ENCODE peak calls at places on chromosomes 16 and 17, in four cellular contexts. J is IMR-90, G is H9, B is mesenchymal stem cell. S is an unnamed sample.

GRCh38 chr17:70378005-70378404 is 208.7 kb downstream of the KCNJ2 start:
- DNase-seq in J (no peak), G (no peak), B (peak), S (no peak)

GRCh38 chr17:33862772-33863602 is 392.1 kb upstream of the CCL2 start:
- DNase-seq in J (no peak), G (no peak), B (no peak), S (no peak)

GRCh38 chr17:15502315-15503112 is 35.1 kb upstream of the CDRT4 start:
- DNase-seq in J (peak), G (peak), B (peak), S (peak)

GRCh38 chr16:66687906-66688625 is 8.5 kb downstream of the CMTM4 start:
- DNase-seq in J (no peak), G (no peak), B (no peak), S (no peak)

GRCh38 chr17:56754523-56755208 is 79.1 kb downstream of the C17orf67 start:
- DNase-seq in J (peak), G (no peak), B (peak), S (no peak)

GRCh38 chr17:55959756-55960155 is 193.5 kb upstream of the ANKFN1 start:
- DNase-seq in J (no peak), G (no peak), B (no peak), S (no peak)

GRCh38 chr16:65070831-65071230 is 51.0 kb downstream of the CDH11 start:
- DNase-seq in J (peak), G (peak), B (peak), S (peak)

GRCh38 chr16:87930456-87930855 is 5.9 kb downstream of the CA5A start:
- DNase-seq in J (no peak), G (peak), B (peak), S (no peak)

GRCh38 chr17:49403514-49404289 is 11.0 kb downstream of the PHB1 start:
- DNase-seq in J (no peak), G (no peak), B (no peak), S (no peak)

GRCh38 chr16:87723224-87723619 is 42.6 kb downstream of the KLHDC4 start:
- DNase-seq in J (peak), G (no peak), B (peak), S (no peak)

GRCh38 chr16:67006930-67007658 is 18.7 kb downstream of the CES4A start:
- DNase-seq in J (peak), G (no peak), B (peak), S (no peak)

GRCh38 chr17:59149841-59150511 is 5.0 kb downstream of the SKA2 start:
- DNase-seq in J (no peak), G (no peak), B (no peak), S (no peak)

GRCh38 chr16:65576631-65577030 is 454.8 kb upstream of the CDH11 start:
- DNase-seq in J (no peak), G (peak), B (no peak), S (no peak)

GRCh38 chr17:29148257-29148789 is 31.9 kb downstream of the MYO18A start:
- DNase-seq in J (no peak), G (no peak), B (no peak), S (no peak)

GRCh38 chr16:3058173-3059030 is 7.0 kb upstream of the IL32 start:
- DNase-seq in J (no peak), G (peak), B (peak), S (peak)

GRCh38 chr17:67390006-67390645 is 13.0 kb downstream of the PITPNC1 start:
- DNase-seq in J (peak), G (no peak), B (no peak), S (no peak)

DNA sequence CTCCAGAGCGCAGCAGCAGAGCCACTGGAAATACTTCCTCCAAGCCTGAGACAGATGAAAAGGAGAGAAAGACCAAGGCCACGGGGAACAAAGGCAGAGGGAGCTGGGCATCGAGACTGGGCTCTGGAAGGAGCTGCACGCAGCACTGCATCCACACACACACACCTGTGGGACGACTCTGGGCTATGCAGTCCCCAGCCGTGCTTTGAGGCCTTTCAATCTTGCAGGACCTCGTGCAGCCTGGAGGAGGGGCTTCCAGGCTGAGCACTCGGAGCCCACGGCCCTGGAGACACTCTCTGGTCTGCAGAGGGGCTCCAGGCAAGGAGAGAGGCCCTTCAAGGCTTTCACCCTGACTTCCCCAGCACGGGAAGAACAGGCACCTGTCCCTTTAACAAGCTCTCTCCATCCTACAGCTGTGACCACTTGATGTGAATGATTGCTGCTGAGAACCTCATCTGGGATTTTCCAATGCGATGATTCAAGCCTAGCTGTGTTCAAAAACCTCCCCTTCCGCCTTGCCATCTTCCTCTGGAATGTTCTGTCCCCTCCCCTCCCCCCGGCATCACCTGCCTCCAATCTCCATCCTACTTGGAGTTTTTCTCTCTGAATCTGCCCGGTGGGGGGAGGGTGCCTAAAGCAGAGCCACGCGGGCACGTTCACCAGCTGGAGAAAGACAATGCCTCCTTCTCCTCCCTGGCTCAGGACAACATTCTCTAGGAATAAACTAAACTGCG is 37.5 kb downstream of the RBFOX3 start:
- DNase-seq in J (no peak), G (no peak), B (peak), S (no peak)
- H4K91ac ChIP-seq in J (no peak), G (no peak), B (no peak), S (peak)

DNA sequence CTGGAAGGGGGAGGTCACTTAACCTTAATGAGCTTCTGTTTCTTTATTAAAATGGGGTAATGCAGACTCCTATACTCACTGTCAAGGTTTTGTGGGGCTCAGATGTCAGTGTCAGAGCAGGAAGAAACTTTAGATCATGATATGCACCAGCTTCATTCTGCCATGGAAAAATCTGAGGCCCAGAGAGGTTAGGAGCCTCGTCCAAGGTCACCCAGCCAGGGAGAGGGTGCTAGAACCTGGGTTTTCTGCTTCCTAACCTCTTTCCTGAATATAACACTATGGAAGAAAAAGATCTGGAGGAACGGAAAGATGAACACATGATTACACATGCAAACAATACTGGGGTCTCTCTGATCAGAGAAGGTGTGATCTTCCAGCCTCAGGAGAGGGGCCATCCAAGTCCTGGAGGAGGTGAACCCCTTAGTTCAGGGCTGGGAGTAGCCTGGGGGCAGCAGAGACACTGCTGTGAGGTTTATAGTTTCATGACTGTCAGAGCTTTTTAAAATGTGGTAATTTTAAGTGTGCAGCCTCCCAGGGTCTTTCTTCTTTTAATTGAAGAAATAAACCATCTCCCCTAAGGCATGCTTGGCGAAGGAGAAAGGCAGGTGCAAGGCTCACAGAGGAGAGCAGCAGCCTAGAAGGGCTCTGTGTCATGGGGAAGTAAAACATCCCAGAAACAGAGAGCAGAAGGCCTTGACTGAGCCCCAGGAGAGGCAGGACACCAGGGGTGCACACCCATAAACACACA is 10.2 kb upstream of the MEOX1 start:
- DNase-seq in J (no peak), G (no peak), B (no peak), S (no peak)
- H4K91ac ChIP-seq in J (no peak), G (no peak), B (no peak), S (no peak)

DNA sequence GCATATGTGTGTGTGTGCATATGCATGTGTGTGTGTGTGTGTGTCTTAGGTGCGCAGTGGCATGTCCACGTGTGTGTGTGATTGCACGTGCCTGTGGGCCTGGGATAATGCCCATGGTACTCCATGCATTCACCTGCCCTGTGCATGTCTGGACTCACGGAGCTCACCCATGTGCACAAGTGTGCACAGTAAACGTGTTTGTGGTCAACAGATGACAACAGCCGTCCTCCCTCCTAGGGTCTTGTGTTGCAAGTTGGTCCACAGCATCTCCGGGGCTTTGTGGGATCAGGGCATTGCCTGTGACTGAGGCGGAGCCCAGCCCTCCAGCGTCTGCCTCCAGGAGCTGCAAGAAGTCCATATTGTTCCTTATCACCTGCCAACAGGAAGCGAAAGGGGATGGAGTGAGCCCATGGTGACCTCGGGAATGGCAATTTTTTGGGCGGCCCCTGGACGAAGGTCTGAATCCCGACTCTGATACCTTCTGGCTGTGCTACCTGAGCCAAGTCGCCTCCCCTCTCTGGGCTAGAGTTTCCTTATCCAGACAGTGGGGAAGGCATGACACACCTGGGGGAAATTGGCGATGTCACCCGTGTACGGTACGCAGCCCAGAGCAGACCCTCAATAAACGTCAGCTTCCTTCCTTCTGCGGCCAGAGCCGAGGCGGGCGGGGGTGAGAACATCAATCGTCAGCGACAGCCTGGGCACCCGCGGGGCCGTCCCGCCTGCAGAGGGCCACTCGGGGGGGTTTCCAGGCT is 47.6 kb downstream of the IL21R start:
- DNase-seq in J (no peak), G (no peak), B (no peak), S (no peak)
- H4K91ac ChIP-seq in J (no peak), G (no peak), B (peak), S (no peak)

DNA sequence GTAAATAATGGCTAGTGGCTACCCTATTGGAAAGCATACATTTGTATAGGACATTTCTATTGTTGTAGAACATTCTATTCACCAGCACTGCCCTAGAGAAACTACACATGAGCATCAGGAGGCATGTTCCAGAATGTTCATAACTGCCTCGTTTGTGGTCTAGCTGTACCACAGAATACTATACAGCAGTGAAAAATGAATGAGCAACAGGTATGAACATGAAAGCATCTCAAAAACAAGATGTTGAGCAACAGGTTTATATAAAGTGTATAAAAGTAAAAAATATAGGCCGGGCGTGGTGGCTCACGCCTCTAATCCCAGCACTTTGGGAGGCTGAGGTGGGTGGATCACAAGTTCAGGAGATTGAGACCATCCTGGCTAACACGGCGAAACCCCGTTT is 91.7 kb downstream of the BMERB1 start:
- DNase-seq in J (no peak), G (no peak), B (no peak), S (no peak)
- H4K91ac ChIP-seq in J (no peak), G (no peak), B (no peak), S (no peak)

DNA sequence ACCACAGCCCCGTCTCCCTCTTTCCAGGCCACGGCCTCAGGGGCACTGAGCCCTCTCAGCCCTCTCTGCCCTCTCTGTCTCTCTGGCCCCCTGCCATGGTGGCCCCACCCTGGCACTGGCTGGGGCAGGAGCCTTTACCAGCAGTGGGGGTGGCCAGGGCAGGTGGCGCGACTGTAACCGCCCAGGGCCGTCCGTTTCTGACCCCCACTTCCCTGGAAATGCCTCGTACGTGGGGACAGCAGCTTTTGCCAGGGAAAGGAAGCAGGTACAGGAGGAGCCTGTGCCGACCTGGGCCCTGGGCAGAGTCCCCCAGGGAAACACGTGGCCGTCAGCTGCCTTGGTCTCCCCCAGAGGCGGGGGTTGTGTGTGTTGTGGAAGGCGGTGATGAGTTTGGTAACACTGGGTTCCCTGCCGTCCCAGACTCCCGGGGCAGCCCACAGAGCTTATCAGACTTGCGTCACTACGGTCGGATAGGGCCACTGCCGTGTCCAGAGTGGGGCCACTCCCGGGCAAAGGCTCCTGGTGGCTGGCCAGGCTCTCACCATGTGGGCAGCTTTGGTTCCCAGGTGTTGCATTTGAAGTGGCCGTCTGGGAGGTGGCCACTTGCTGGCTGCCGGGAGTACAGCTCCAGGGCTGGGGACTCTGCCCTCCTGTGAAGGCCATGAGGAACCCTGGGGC is 249.3 kb upstream of the CIBAR2 start:
- DNase-seq in J (no peak), G (no peak), B (no peak), S (no peak)
- H4K91ac ChIP-seq in J (no peak), G (no peak), B (peak), S (peak)

DNA sequence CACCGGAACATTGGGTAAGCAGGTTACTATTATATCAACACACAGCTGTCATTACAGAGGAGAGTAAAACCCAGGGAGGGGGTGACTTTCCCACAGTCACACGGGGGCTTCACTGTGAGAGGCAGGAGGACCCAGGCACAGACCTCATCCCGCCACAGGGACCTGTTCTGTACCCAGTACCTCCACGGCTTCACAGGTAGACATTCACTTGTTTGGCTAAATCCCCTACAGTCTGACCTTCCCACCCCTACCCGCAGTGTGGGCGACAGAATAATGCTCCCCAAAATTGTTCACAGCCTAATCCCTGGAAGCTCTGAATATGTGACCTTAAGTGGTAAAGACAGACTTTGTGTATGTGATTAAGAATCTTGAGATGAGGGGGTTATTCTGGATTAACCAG is 16.5 kb downstream of the LITAF start:
- DNase-seq in J (no peak), G (no peak), B (no peak), S (no peak)
- H4K91ac ChIP-seq in J (no peak), G (no peak), B (no peak), S (no peak)

GRCh38 chr16:75236232-75236631 is 15.2 kb downstream of the BCAR1 start:
- DNase-seq in J (no peak), G (peak), B (no peak), S (no peak)
- H4K91ac ChIP-seq in J (no peak), G (no peak), B (no peak), S (no peak)

DNA sequence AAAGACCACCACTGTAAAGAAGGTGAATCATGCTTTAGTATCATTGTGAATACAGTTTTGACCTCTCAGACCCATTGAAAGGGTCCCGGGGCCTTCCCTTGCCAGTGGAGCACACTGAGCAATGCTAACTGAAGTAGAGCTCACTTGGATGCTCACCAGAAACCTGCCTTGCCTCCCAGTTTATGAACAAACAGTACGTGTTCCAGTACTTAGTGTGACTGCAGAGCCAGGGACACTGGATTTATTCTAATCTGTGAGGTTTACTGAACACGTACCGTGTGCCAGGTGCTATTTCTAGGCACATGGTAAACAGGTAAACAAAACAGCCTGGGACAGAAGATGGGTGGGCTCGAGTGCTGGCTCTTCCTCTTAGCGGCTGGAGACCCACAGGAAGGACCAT is 79.6 kb downstream of the FOXL1 start:
- DNase-seq in J (no peak), G (no peak), B (no peak), S (no peak)
- H4K91ac ChIP-seq in J (no peak), G (no peak), B (no peak), S (no peak)

S was measured in neuronal stem cell.